ENCODE peak calls at places on chromosome 5, in five cellular contexts. N is SW480, Q is osteocyte, P is spleen, D is WERI-Rb-1. G is an unnamed sample.

GRCh38 chr5:134088994-134089560 is 25.4 kb upstream of the TCF7 start:
- DNase-seq in D (peak), P (peak), Q (no peak), N (no peak), G (peak)

GRCh38 chr5:17365756-17366155 is 132.3 kb upstream of the TAF11L2 start:
- DNase-seq in N (peak), Q (no peak), P (no peak), D (peak), G (no peak)

GRCh38 chr5:16493261-16493660 is 27.7 kb upstream of the ZNF622 start:
- DNase-seq in D (no peak), P (no peak), Q (no peak), N (no peak), G (no peak)

GRCh38 chr5:158599132-158599531 is 500.6 kb downstream of the EBF1 start:
- DNase-seq in D (no peak), N (no peak), Q (no peak), P (no peak), G (no peak)

GRCh38 chr5:74632947-74633356 is 7.6 kb downstream of the ENC1 start:
- DNase-seq in N (no peak), P (no peak), Q (no peak), D (no peak), G (no peak)

GRCh38 chr5:172758077-172758835 is 12.7 kb downstream of the DUSP1 start:
- DNase-seq in Q (no peak), N (no peak), P (peak), D (no peak), G (peak)

GRCh38 chr5:69414885-69415583 is at the start of gene MARVELD2:
- DNase-seq in D (peak), Q (no peak), P (peak), N (peak), G (peak)

GRCh38 chr5:76175821-76176403 is 92.7 kb downstream of the SV2C start:
- DNase-seq in N (no peak), Q (no peak), P (no peak), D (peak), G (no peak)

GRCh38 chr5:1801954-1802295 is 718 bp downstream of the NDUFS6 start:
- DNase-seq in D (peak), N (peak), P (peak), Q (no peak), G (no peak)

GRCh38 chr5:74328221-74328630 is 312.3 kb downstream of the ENC1 start:
- DNase-seq in Q (no peak), N (no peak), D (no peak), P (no peak), G (no peak)

G was measured in posterior vena cava.